ENCODE peak calls at places on chromosome 4, in nine cellular contexts. Y is RWPE2, O is astrocyte of the cerebellum, B is kidney, N is upper lobe of right lung, H is NB4, T is fibroblast of villous mesenchyme, A is body of pancreas, I is cardiac muscle cell. S is an unnamed sample.

GRCh38 chr4:37873383-37873782 is 17.5 kb upstream of the TBC1D1 start:
- DNase-seq in Y (no peak), O (peak; percentile 32), B (no peak), N (no peak), H (peak; percentile 78), T (peak; percentile 72), A (no peak), I (no peak), S (no peak)

GRCh38 chr4:138770818-138771217 is 244.8 kb upstream of the NOCT start:
- DNase-seq in Y (no peak), O (no peak), B (no peak), N (no peak), H (no peak), T (no peak), A (no peak), I (no peak), S (no peak)

GRCh38 chr4:54746228-54746627 is 88.5 kb downstream of the KIT start:
- DNase-seq in Y (no peak), O (peak; percentile 46), B (no peak), N (no peak), H (peak; percentile 85), T (peak; percentile 2), A (no peak), I (no peak), S (no peak)

GRCh38 chr4:25580633-25581467 is 74.8 kb upstream of the SLC34A2 start:
- DNase-seq in Y (no peak), O (no peak), B (no peak), N (no peak), H (no peak), T (no peak), A (no peak), I (no peak), S (no peak)

GRCh38 chr4:87973283-87974169 is 2.0 kb upstream of the SPP1 start:
- DNase-seq in Y (no peak), O (peak; percentile 55), B (peak; percentile 55), N (no peak), H (peak; percentile 66), T (peak; percentile 88), A (peak; percentile 71), I (peak; percentile 69), S (peak; percentile 43)

GRCh38 chr4:15953625-15954024 is 9.3 kb downstream of the FGFBP2 start:
- DNase-seq in Y (no peak), O (no peak), B (no peak), N (no peak), H (no peak), T (no peak), A (no peak), I (no peak), S (no peak)

GRCh38 chr4:143270266-143270838 is 66.3 kb upstream of the GAB1 start:
- DNase-seq in Y (no peak), O (no peak), B (no peak), N (no peak), H (no peak), T (no peak), A (no peak), I (no peak), S (no peak)

GRCh38 chr4:102076622-102077021 is 268.7 kb downstream of the SLC39A8 start:
- DNase-seq in Y (no peak), O (no peak), B (no peak), N (no peak), H (no peak), T (peak; percentile 0), A (no peak), I (no peak), S (no peak)

GRCh38 chr4:2910409-2910808 is 52.8 kb downstream of the NOP14 start:
- DNase-seq in Y (no peak), O (no peak), B (peak; percentile 10), N (no peak), H (no peak), T (no peak), A (no peak), I (no peak), S (no peak)

GRCh38 chr4:35358001-35358584 is 886.2 kb downstream of the ARAP2 start:
- DNase-seq in Y (no peak), O (no peak), B (no peak), N (no peak), H (no peak), T (peak; percentile 2), A (no peak), I (no peak), S (no peak)

GRCh38 chr4:114417214-114417613 is 181.4 kb upstream of the UGT8 start:
- DNase-seq in Y (no peak), O (peak; percentile 12), B (no peak), N (no peak), H (peak; percentile 2), T (no peak), A (no peak), I (no peak), S (no peak)

GRCh38 chr4:81032805-81033684 is 2.5 kb downstream of the BMP3 start:
- DNase-seq in Y (no peak), O (no peak), B (no peak), N (no peak), H (no peak), T (no peak), A (no peak), I (no peak), S (no peak)

GRCh38 chr4:16136321-16136720 is 52.5 kb upstream of the PROM1 start:
- DNase-seq in Y (no peak), O (no peak), B (no peak), N (no peak), H (no peak), T (peak; percentile 8), A (no peak), I (no peak), S (no peak)

GRCh38 chr4:1003271-1004070 is 8.0 kb upstream of the FGFRL1 start:
- DNase-seq in Y (no peak), O (no peak), B (no peak), N (no peak), H (no peak), T (no peak), A (no peak), I (no peak), S (no peak)

GRCh38 chr4:26272654-26273307 is 48.0 kb upstream of the RBPJ start:
- DNase-seq in Y (no peak), O (no peak), B (no peak), N (no peak), H (peak; percentile 91), T (peak; percentile 26), A (no peak), I (no peak), S (no peak)

GRCh38 chr4:21765810-21766407 is 182.7 kb downstream of the KCNIP4 start:
- DNase-seq in Y (no peak), O (peak; percentile 47), B (no peak), N (no peak), H (peak; percentile 45), T (peak; percentile 53), A (peak; percentile 56), I (peak; percentile 72), S (peak; percentile 49)

GRCh38 chr4:172688536-172688935 is 480.1 kb upstream of the GALNT7 start:
- DNase-seq in Y (no peak), O (no peak), B (no peak), N (no peak), H (no peak), T (no peak), A (no peak), I (no peak), S (no peak)
- TF ChIP-seq CTCF in Y (no peak), O (no peak), B (no peak), N (no peak), H (no peak), T (no peak), A (no peak), I (no peak), S (no peak)

GRCh38 chr4:146124023-146124680 is 51.4 kb upstream of the LSM6 start:
- DNase-seq in Y (no peak), O (no peak), B (no peak), N (no peak), H (no peak), T (no peak), A (no peak), I (no peak), S (no peak)
- TF ChIP-seq CTCF in Y (no peak), O (no peak), B (no peak), N (no peak), H (no peak), T (no peak), A (no peak), I (no peak), S (no peak)

DNA sequence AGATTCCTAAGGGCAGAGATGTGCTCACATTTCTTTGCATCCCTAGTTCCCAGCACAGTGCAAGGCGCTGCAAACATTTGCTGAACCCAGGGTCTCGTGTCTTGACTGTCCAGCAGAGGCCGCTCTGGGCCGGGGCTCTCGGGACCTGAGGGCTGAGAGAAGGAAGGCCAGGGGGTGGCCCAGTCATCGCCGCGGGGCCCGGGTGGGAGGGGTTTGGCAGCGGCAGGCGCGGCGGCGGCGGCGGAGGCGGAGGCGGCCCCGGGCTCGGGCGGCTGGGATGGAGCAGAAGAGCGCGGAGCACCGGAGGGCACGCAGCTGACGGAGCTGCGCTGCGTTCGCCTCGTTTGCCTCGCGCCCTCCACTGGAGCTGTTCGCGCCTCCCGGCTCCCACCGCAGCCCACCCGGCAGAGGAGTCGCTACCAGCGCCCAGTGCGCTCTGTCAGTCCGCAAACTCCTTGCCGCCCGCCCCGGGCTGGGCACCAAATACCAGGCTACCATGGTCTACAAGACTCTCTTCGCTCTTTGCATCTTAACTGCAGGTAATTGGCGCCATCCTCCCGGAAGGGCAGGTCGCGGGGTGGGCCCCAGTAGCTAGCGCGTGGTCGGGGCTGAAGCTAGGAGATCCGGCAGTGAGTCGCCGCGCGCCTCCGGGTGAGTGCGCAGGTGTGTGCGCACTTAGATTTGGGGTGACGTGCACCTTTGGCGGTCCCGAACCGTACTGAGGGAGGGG is at the start of gene PARM1:
- DNase-seq in Y (peak; percentile 81), O (peak; percentile 42), B (peak; percentile 97), N (peak; percentile 96), H (peak; percentile 34), T (peak; percentile 82), A (peak; percentile 94), I (peak; percentile 93), S (peak; percentile 90)
- TF ChIP-seq CTCF in Y (peak; percentile 83), O (peak; percentile 70), B (peak; percentile 80), N (peak; percentile 53), H (peak; percentile 21), T (peak; percentile 72), A (peak; percentile 94), I (peak; percentile 74), S (peak; percentile 60)

GRCh38 chr4:186190456-186191265 is 706 bp upstream of the CYP4V2 start:
- DNase-seq in Y (no peak), O (no peak), B (peak; percentile 89), N (peak; percentile 81), H (peak; percentile 84), T (peak; percentile 24), A (peak; percentile 61), I (peak; percentile 60), S (peak; percentile 45)

GRCh38 chr4:186191266-186192067 is at the start of gene CYP4V2:
- DNase-seq in Y (peak; percentile 70), O (no peak), B (peak; percentile 96), N (peak; percentile 94), H (peak; percentile 89), T (peak; percentile 86), A (peak; percentile 86), I (peak; percentile 80), S (peak; percentile 86)

GRCh38 chr4:186193851-186194250 is 2.5 kb downstream of the CYP4V2 start:
- DNase-seq in Y (no peak), O (no peak), B (no peak), N (no peak), H (no peak), T (no peak), A (no peak), I (no peak), S (no peak)

GRCh38 chr4:186189656-186190055 is 1.7 kb upstream of the CYP4V2 start:
- DNase-seq in Y (no peak), O (no peak), B (no peak), N (no peak), H (no peak), T (no peak), A (no peak), I (no peak), S (no peak)

GRCh38 chr4:186192068-186192751 is 843 bp downstream of the CYP4V2 start:
- DNase-seq in Y (no peak), O (no peak), B (no peak), N (no peak), H (peak; percentile 61), T (peak; percentile 66), A (peak; percentile 47), I (peak; percentile 59), S (peak; percentile 17)
- TF ChIP-seq CTCF in Y (no peak), O (no peak), B (no peak), N (no peak), H (no peak), T (no peak), A (no peak), I (no peak), S (no peak)

S was measured in Calu3.